ENCODE peak calls at places on chromosomes 1 and 21, in eight cellular contexts. One of them, this sample, is unnamed.

GRCh38 chr1:202654079-202654478 is 56.2 kb downstream of the SYT2 start:
- DNase-seq in activated CD4-positive, alpha-beta T cell treated with anti-CD3 and anti-CD28 coated beads, Interleukin-2, amount 10 ng/mL, durations not matched to agents 7 days and 5 days: no peak
- DNase-seq in left lung: no peak
- DNase-seq in T-cell: no peak
- DNase-seq in adrenal gland: no peak
- DNase-seq in stimulated activated CD4-positive, alpha-beta T cell treated with anti-CD3 and anti-CD28 coated beads, TNF-alpha, amount 100 ng/mL, for 4 hours: no peak
- DNase-seq in immature natural killer cell: no peak
- DNase-seq in SK-N-SH: no peak
- DNase-seq in this sample: no peak

GRCh38 chr1:199684686-199685273 is 342.7 kb upstream of the NR5A2 start:
- DNase-seq in left lung: no peak
- DNase-seq in activated CD4-positive, alpha-beta T cell treated with anti-CD3 and anti-CD28 coated beads, Interleukin-2, amount 10 ng/mL, durations not matched to agents 7 days and 5 days: peak; percentile 32
- DNase-seq in T-cell: no peak
- DNase-seq in stimulated activated CD4-positive, alpha-beta T cell treated with anti-CD3 and anti-CD28 coated beads, TNF-alpha, amount 100 ng/mL, for 4 hours: no peak
- DNase-seq in adrenal gland: peak; percentile 15
- DNase-seq in SK-N-SH: peak; percentile 46
- DNase-seq in immature natural killer cell: peak; percentile 30
- DNase-seq in this sample: peak; percentile 79

GRCh38 chr1:3914911-3915310 is 14.8 kb upstream of the C1orf174 start:
- DNase-seq in adrenal gland: no peak
- DNase-seq in activated CD4-positive, alpha-beta T cell treated with anti-CD3 and anti-CD28 coated beads, Interleukin-2, amount 10 ng/mL, durations not matched to agents 7 days and 5 days: no peak
- DNase-seq in immature natural killer cell: no peak
- DNase-seq in T-cell: no peak
- DNase-seq in stimulated activated CD4-positive, alpha-beta T cell treated with anti-CD3 and anti-CD28 coated beads, TNF-alpha, amount 100 ng/mL, for 4 hours: no peak
- DNase-seq in SK-N-SH: no peak
- DNase-seq in left lung: no peak
- DNase-seq in this sample: no peak

GRCh38 chr1:244325056-244325764 is 126.5 kb downstream of the ADSS2 start:
- DNase-seq in T-cell: peak; percentile 4
- DNase-seq in SK-N-SH: no peak
- DNase-seq in adrenal gland: no peak
- DNase-seq in activated CD4-positive, alpha-beta T cell treated with anti-CD3 and anti-CD28 coated beads, Interleukin-2, amount 10 ng/mL, durations not matched to agents 7 days and 5 days: peak; percentile 53
- DNase-seq in stimulated activated CD4-positive, alpha-beta T cell treated with anti-CD3 and anti-CD28 coated beads, TNF-alpha, amount 100 ng/mL, for 4 hours: no peak
- DNase-seq in immature natural killer cell: peak; percentile 85
- DNase-seq in left lung: no peak
- DNase-seq in this sample: no peak

GRCh38 chr1:204545202-204545601 is 29.0 kb downstream of the MDM4 start:
- DNase-seq in adrenal gland: no peak
- DNase-seq in activated CD4-positive, alpha-beta T cell treated with anti-CD3 and anti-CD28 coated beads, Interleukin-2, amount 10 ng/mL, durations not matched to agents 7 days and 5 days: no peak
- DNase-seq in SK-N-SH: no peak
- DNase-seq in T-cell: no peak
- DNase-seq in stimulated activated CD4-positive, alpha-beta T cell treated with anti-CD3 and anti-CD28 coated beads, TNF-alpha, amount 100 ng/mL, for 4 hours: no peak
- DNase-seq in immature natural killer cell: no peak
- DNase-seq in left lung: no peak
- DNase-seq in this sample: peak; percentile 70

GRCh38 chr1:41545996-41546938 is 61.8 kb upstream of the EDN2 start:
- DNase-seq in SK-N-SH: no peak
- DNase-seq in stimulated activated CD4-positive, alpha-beta T cell treated with anti-CD3 and anti-CD28 coated beads, TNF-alpha, amount 100 ng/mL, for 4 hours: no peak
- DNase-seq in activated CD4-positive, alpha-beta T cell treated with anti-CD3 and anti-CD28 coated beads, Interleukin-2, amount 10 ng/mL, durations not matched to agents 7 days and 5 days: no peak
- DNase-seq in T-cell: no peak
- DNase-seq in adrenal gland: no peak
- DNase-seq in immature natural killer cell: no peak
- DNase-seq in left lung: no peak
- DNase-seq in this sample: no peak

GRCh38 chr1:9863371-9863770 is 39.6 kb upstream of the CLSTN1 start:
- DNase-seq in immature natural killer cell: no peak
- DNase-seq in activated CD4-positive, alpha-beta T cell treated with anti-CD3 and anti-CD28 coated beads, Interleukin-2, amount 10 ng/mL, durations not matched to agents 7 days and 5 days: no peak
- DNase-seq in T-cell: no peak
- DNase-seq in left lung: peak; percentile 53
- DNase-seq in SK-N-SH: no peak
- DNase-seq in adrenal gland: no peak
- DNase-seq in stimulated activated CD4-positive, alpha-beta T cell treated with anti-CD3 and anti-CD28 coated beads, TNF-alpha, amount 100 ng/mL, for 4 hours: no peak
- DNase-seq in this sample: no peak

GRCh38 chr1:151715726-151716404 is 738 bp downstream of the CELF3 start:
- DNase-seq in immature natural killer cell: no peak
- DNase-seq in left lung: no peak
- DNase-seq in stimulated activated CD4-positive, alpha-beta T cell treated with anti-CD3 and anti-CD28 coated beads, TNF-alpha, amount 100 ng/mL, for 4 hours: no peak
- DNase-seq in activated CD4-positive, alpha-beta T cell treated with anti-CD3 and anti-CD28 coated beads, Interleukin-2, amount 10 ng/mL, durations not matched to agents 7 days and 5 days: no peak
- DNase-seq in T-cell: no peak
- DNase-seq in adrenal gland: no peak
- DNase-seq in SK-N-SH: peak; percentile 89
- DNase-seq in this sample: no peak

GRCh38 chr1:22142315-22143064 is 407 bp downstream of the WNT4 start:
- DNase-seq in adrenal gland: no peak
- DNase-seq in SK-N-SH: peak; percentile 82
- DNase-seq in stimulated activated CD4-positive, alpha-beta T cell treated with anti-CD3 and anti-CD28 coated beads, TNF-alpha, amount 100 ng/mL, for 4 hours: no peak
- DNase-seq in T-cell: no peak
- DNase-seq in left lung: no peak
- DNase-seq in immature natural killer cell: peak; percentile 5
- DNase-seq in activated CD4-positive, alpha-beta T cell treated with anti-CD3 and anti-CD28 coated beads, Interleukin-2, amount 10 ng/mL, durations not matched to agents 7 days and 5 days: no peak
- DNase-seq in this sample: no peak

GRCh38 chr1:64923294-64923718 is 43.0 kb downstream of the JAK1 start:
- DNase-seq in adrenal gland: no peak
- DNase-seq in SK-N-SH: no peak
- DNase-seq in stimulated activated CD4-positive, alpha-beta T cell treated with anti-CD3 and anti-CD28 coated beads, TNF-alpha, amount 100 ng/mL, for 4 hours: no peak
- DNase-seq in immature natural killer cell: peak; percentile 76
- DNase-seq in T-cell: no peak
- DNase-seq in left lung: no peak
- DNase-seq in activated CD4-positive, alpha-beta T cell treated with anti-CD3 and anti-CD28 coated beads, Interleukin-2, amount 10 ng/mL, durations not matched to agents 7 days and 5 days: peak; percentile 45
- DNase-seq in this sample: no peak

GRCh38 chr1:12456979-12457378 is 161.0 kb downstream of the DHRS3 start:
- DNase-seq in stimulated activated CD4-positive, alpha-beta T cell treated with anti-CD3 and anti-CD28 coated beads, TNF-alpha, amount 100 ng/mL, for 4 hours: no peak
- DNase-seq in SK-N-SH: no peak
- DNase-seq in immature natural killer cell: no peak
- DNase-seq in adrenal gland: no peak
- DNase-seq in activated CD4-positive, alpha-beta T cell treated with anti-CD3 and anti-CD28 coated beads, Interleukin-2, amount 10 ng/mL, durations not matched to agents 7 days and 5 days: no peak
- DNase-seq in T-cell: no peak
- DNase-seq in left lung: no peak
- DNase-seq in this sample: peak; percentile 65

GRCh38 chr1:27522148-27522859 is 32.3 kb upstream of the WASF2 start:
- DNase-seq in adrenal gland: peak; percentile 17
- DNase-seq in stimulated activated CD4-positive, alpha-beta T cell treated with anti-CD3 and anti-CD28 coated beads, TNF-alpha, amount 100 ng/mL, for 4 hours: no peak
- DNase-seq in immature natural killer cell: peak; percentile 46
- DNase-seq in left lung: no peak
- DNase-seq in activated CD4-positive, alpha-beta T cell treated with anti-CD3 and anti-CD28 coated beads, Interleukin-2, amount 10 ng/mL, durations not matched to agents 7 days and 5 days: peak; percentile 81
- DNase-seq in SK-N-SH: no peak
- DNase-seq in T-cell: peak; percentile 79
- DNase-seq in this sample: no peak

GRCh38 chr1:204150702-204151561 is 912 bp downstream of the ETNK2 start:
- DNase-seq in activated CD4-positive, alpha-beta T cell treated with anti-CD3 and anti-CD28 coated beads, Interleukin-2, amount 10 ng/mL, durations not matched to agents 7 days and 5 days: no peak
- DNase-seq in left lung: no peak
- DNase-seq in stimulated activated CD4-positive, alpha-beta T cell treated with anti-CD3 and anti-CD28 coated beads, TNF-alpha, amount 100 ng/mL, for 4 hours: no peak
- DNase-seq in T-cell: peak; percentile 16
- DNase-seq in immature natural killer cell: no peak
- DNase-seq in SK-N-SH: no peak
- DNase-seq in adrenal gland: no peak
- DNase-seq in this sample: no peak

GRCh38 chr1:30476911-30477459 is 246.4 kb downstream of the MATN1 start:
- DNase-seq in immature natural killer cell: no peak
- DNase-seq in left lung: no peak
- DNase-seq in SK-N-SH: no peak
- DNase-seq in adrenal gland: no peak
- DNase-seq in stimulated activated CD4-positive, alpha-beta T cell treated with anti-CD3 and anti-CD28 coated beads, TNF-alpha, amount 100 ng/mL, for 4 hours: no peak
- DNase-seq in activated CD4-positive, alpha-beta T cell treated with anti-CD3 and anti-CD28 coated beads, Interleukin-2, amount 10 ng/mL, durations not matched to agents 7 days and 5 days: no peak
- DNase-seq in T-cell: no peak
- DNase-seq in this sample: no peak

GRCh38 chr1:66503841-66504470 is 30.0 kb upstream of the SGIP1 start:
- DNase-seq in left lung: no peak
- DNase-seq in immature natural killer cell: no peak
- DNase-seq in stimulated activated CD4-positive, alpha-beta T cell treated with anti-CD3 and anti-CD28 coated beads, TNF-alpha, amount 100 ng/mL, for 4 hours: no peak
- DNase-seq in adrenal gland: no peak
- DNase-seq in SK-N-SH: peak; percentile 53
- DNase-seq in activated CD4-positive, alpha-beta T cell treated with anti-CD3 and anti-CD28 coated beads, Interleukin-2, amount 10 ng/mL, durations not matched to agents 7 days and 5 days: peak; percentile 38
- DNase-seq in T-cell: peak; percentile 16
- DNase-seq in this sample: peak; percentile 66

GRCh38 chr1:10057305-10057704 is 24.5 kb downstream of the UBE4B start:
- DNase-seq in activated CD4-positive, alpha-beta T cell treated with anti-CD3 and anti-CD28 coated beads, Interleukin-2, amount 10 ng/mL, durations not matched to agents 7 days and 5 days: no peak
- DNase-seq in adrenal gland: peak; percentile 68
- DNase-seq in stimulated activated CD4-positive, alpha-beta T cell treated with anti-CD3 and anti-CD28 coated beads, TNF-alpha, amount 100 ng/mL, for 4 hours: no peak
- DNase-seq in left lung: no peak
- DNase-seq in immature natural killer cell: no peak
- DNase-seq in SK-N-SH: no peak
- DNase-seq in T-cell: no peak
- DNase-seq in this sample: peak; percentile 52

GRCh38 chr1:223788746-223789415 is 56.9 kb downstream of the TP53BP2 start:
- DNase-seq in activated CD4-positive, alpha-beta T cell treated with anti-CD3 and anti-CD28 coated beads, Interleukin-2, amount 10 ng/mL, durations not matched to agents 7 days and 5 days: no peak
- DNase-seq in left lung: no peak
- DNase-seq in immature natural killer cell: no peak
- DNase-seq in SK-N-SH: no peak
- DNase-seq in adrenal gland: no peak
- DNase-seq in stimulated activated CD4-positive, alpha-beta T cell treated with anti-CD3 and anti-CD28 coated beads, TNF-alpha, amount 100 ng/mL, for 4 hours: no peak
- DNase-seq in T-cell: no peak
- DNase-seq in this sample: no peak

GRCh38 chr1:29993950-29994349 is 729.4 kb downstream of the MATN1 start:
- DNase-seq in stimulated activated CD4-positive, alpha-beta T cell treated with anti-CD3 and anti-CD28 coated beads, TNF-alpha, amount 100 ng/mL, for 4 hours: no peak
- DNase-seq in T-cell: no peak
- DNase-seq in adrenal gland: no peak
- DNase-seq in immature natural killer cell: no peak
- DNase-seq in left lung: no peak
- DNase-seq in SK-N-SH: no peak
- DNase-seq in activated CD4-positive, alpha-beta T cell treated with anti-CD3 and anti-CD28 coated beads, Interleukin-2, amount 10 ng/mL, durations not matched to agents 7 days and 5 days: no peak
- DNase-seq in this sample: no peak

GRCh38 chr1:167197692-167198091 is 23.0 kb upstream of the POU2F1 start:
- DNase-seq in SK-N-SH: no peak
- DNase-seq in activated CD4-positive, alpha-beta T cell treated with anti-CD3 and anti-CD28 coated beads, Interleukin-2, amount 10 ng/mL, durations not matched to agents 7 days and 5 days: no peak
- DNase-seq in immature natural killer cell: no peak
- DNase-seq in stimulated activated CD4-positive, alpha-beta T cell treated with anti-CD3 and anti-CD28 coated beads, TNF-alpha, amount 100 ng/mL, for 4 hours: no peak
- DNase-seq in T-cell: no peak
- DNase-seq in adrenal gland: no peak
- DNase-seq in left lung: no peak
- DNase-seq in this sample: no peak

GRCh38 chr1:23400324-23401110 is 24.0 kb downstream of the TCEA3 start:
- DNase-seq in immature natural killer cell: no peak
- DNase-seq in left lung: no peak
- DNase-seq in T-cell: no peak
- DNase-seq in activated CD4-positive, alpha-beta T cell treated with anti-CD3 and anti-CD28 coated beads, Interleukin-2, amount 10 ng/mL, durations not matched to agents 7 days and 5 days: no peak
- DNase-seq in adrenal gland: no peak
- DNase-seq in SK-N-SH: no peak
- DNase-seq in stimulated activated CD4-positive, alpha-beta T cell treated with anti-CD3 and anti-CD28 coated beads, TNF-alpha, amount 100 ng/mL, for 4 hours: no peak
- DNase-seq in this sample: peak; percentile 44

GRCh38 chr1:61079898-61080336 is 2.4 kb upstream of the NFIA start:
- DNase-seq in left lung: peak; percentile 82
- DNase-seq in immature natural killer cell: no peak
- DNase-seq in adrenal gland: peak; percentile 91
- DNase-seq in activated CD4-positive, alpha-beta T cell treated with anti-CD3 and anti-CD28 coated beads, Interleukin-2, amount 10 ng/mL, durations not matched to agents 7 days and 5 days: no peak
- DNase-seq in SK-N-SH: peak; percentile 72
- DNase-seq in T-cell: no peak
- DNase-seq in stimulated activated CD4-positive, alpha-beta T cell treated with anti-CD3 and anti-CD28 coated beads, TNF-alpha, amount 100 ng/mL, for 4 hours: no peak
- DNase-seq in this sample: peak; percentile 91

GRCh38 chr1:212228591-212229119 is 56.6 kb upstream of the PPP2R5A start:
- DNase-seq in activated CD4-positive, alpha-beta T cell treated with anti-CD3 and anti-CD28 coated beads, Interleukin-2, amount 10 ng/mL, durations not matched to agents 7 days and 5 days: no peak
- DNase-seq in adrenal gland: no peak
- DNase-seq in left lung: peak; percentile 52
- DNase-seq in T-cell: no peak
- DNase-seq in stimulated activated CD4-positive, alpha-beta T cell treated with anti-CD3 and anti-CD28 coated beads, TNF-alpha, amount 100 ng/mL, for 4 hours: no peak
- DNase-seq in immature natural killer cell: no peak
- DNase-seq in SK-N-SH: no peak
- DNase-seq in this sample: no peak

GRCh38 chr1:65113298-65113697 is 34.7 kb upstream of the AK4 start:
- DNase-seq in SK-N-SH: no peak
- DNase-seq in immature natural killer cell: no peak
- DNase-seq in left lung: no peak
- DNase-seq in activated CD4-positive, alpha-beta T cell treated with anti-CD3 and anti-CD28 coated beads, Interleukin-2, amount 10 ng/mL, durations not matched to agents 7 days and 5 days: no peak
- DNase-seq in stimulated activated CD4-positive, alpha-beta T cell treated with anti-CD3 and anti-CD28 coated beads, TNF-alpha, amount 100 ng/mL, for 4 hours: no peak
- DNase-seq in T-cell: no peak
- DNase-seq in adrenal gland: no peak
- DNase-seq in this sample: no peak

GRCh38 chr21:31781737-31782136 is 49.8 kb upstream of the SCAF4 start:
- DNase-seq in activated CD4-positive, alpha-beta T cell treated with anti-CD3 and anti-CD28 coated beads, Interleukin-2, amount 10 ng/mL, durations not matched to agents 7 days and 5 days: no peak
- DNase-seq in stimulated activated CD4-positive, alpha-beta T cell treated with anti-CD3 and anti-CD28 coated beads, TNF-alpha, amount 100 ng/mL, for 4 hours: no peak
- DNase-seq in T-cell: no peak
- DNase-seq in left lung: no peak
- DNase-seq in SK-N-SH: no peak
- DNase-seq in adrenal gland: peak; percentile 43
- DNase-seq in immature natural killer cell: no peak
- DNase-seq in this sample: peak; percentile 53